ENCODE peak calls at places on chromosomes 16 and 17, in seven cellular contexts. A is transverse colon, Y is NCI-H69, D is HuH-7, U is GM04504, O is mammary epithelial cell, Q is activated T-cell treated with anti-CD3 and anti-CD28 coated beads for 24 hours. P is an unnamed sample.

GRCh38 chr17:42698736-42699414 is 16.5 kb downstream of the CNTNAP1 start:
- DNase-seq in D (no peak), U (peak), Q (no peak), Y (no peak), O (no peak), A (no peak), P (no peak)

GRCh38 chr16:68179196-68179795 is 56.6 kb downstream of the ESRP2 start:
- DNase-seq in O (no peak), A (no peak), Y (no peak), Q (no peak), U (no peak), D (no peak), P (no peak)

GRCh38 chr17:36824678-36825091 is 112.6 kb upstream of the LHX1 start:
- DNase-seq in D (no peak), O (no peak), A (no peak), U (no peak), Y (no peak), Q (no peak), P (peak)

GRCh38 chr16:86357950-86358349 is 152.4 kb upstream of the FOXF1 start:
- DNase-seq in D (no peak), Y (no peak), U (no peak), O (no peak), A (no peak), Q (no peak), P (no peak)

GRCh38 chr17:14061666-14062560 is 7.4 kb upstream of the COX10 start:
- DNase-seq in Q (no peak), U (no peak), O (peak), Y (no peak), D (no peak), A (no peak), P (no peak)

GRCh38 chr16:85471469-85472431 is 141.4 kb upstream of the GSE1 start:
- DNase-seq in U (no peak), Y (peak), D (no peak), A (peak), O (peak), Q (no peak), P (no peak)

GRCh38 chr17:44758414-44759095 is at the start of gene ADAM11:
- DNase-seq in U (no peak), O (no peak), D (no peak), Q (no peak), Y (peak), A (no peak), P (peak)

GRCh38 chr17:44911133-44912001 is 3.9 kb downstream of the GFAP start:
- DNase-seq in Q (peak), O (no peak), Y (peak), A (peak), U (no peak), D (peak), P (peak)

GRCh38 chr17:29019475-29020181 is 13.8 kb upstream of the SEZ6 start:
- DNase-seq in O (no peak), D (no peak), Y (peak), U (no peak), A (peak), Q (peak), P (peak)

GRCh38 chr17:49061524-49061943 is 64.3 kb downstream of the IGF2BP1 start:
- DNase-seq in A (no peak), Y (no peak), Q (no peak), D (no peak), O (peak), U (no peak), P (no peak)

GRCh38 chr17:74419862-74420492 is 11.9 kb upstream of the GPRC5C start:
- DNase-seq in D (no peak), A (peak), Q (no peak), O (no peak), U (no peak), Y (no peak), P (no peak)

GRCh38 chr17:30956764-30957374 is 14.0 kb upstream of the RNF135 start:
- DNase-seq in Q (no peak), U (no peak), D (no peak), A (no peak), Y (no peak), O (no peak), P (no peak)

GRCh38 chr17:67241719-67242341 is 3.2 kb downstream of the HELZ start:
- DNase-seq in U (no peak), O (no peak), Q (no peak), A (no peak), Y (no peak), D (no peak), P (no peak)

GRCh38 chr16:47311738-47312505 is 148.9 kb downstream of the ITFG1 start:
- DNase-seq in D (no peak), O (peak), U (no peak), Q (no peak), Y (peak), A (no peak), P (no peak)

GRCh38 chr17:82097187-82097918 is 683 bp downstream of the FASN start:
- DNase-seq in U (peak), Q (peak), O (peak), A (peak), Y (peak), D (peak), P (peak)

GRCh38 chr16:89297870-89298545 is 80.5 kb downstream of the ZNF778 start:
- DNase-seq in D (no peak), A (no peak), Y (no peak), U (no peak), Q (no peak), O (no peak), P (no peak)

GRCh38 chr17:58516644-58517377 is 2.4 kb upstream of the MTMR4 start:
- DNase-seq in U (no peak), Q (no peak), A (peak), Y (no peak), O (no peak), D (no peak), P (no peak)

GRCh38 chr16:11498683-11499082 is 88.0 kb downstream of the LITAF start:
- DNase-seq in U (no peak), Q (no peak), Y (peak), O (no peak), A (no peak), D (no peak), P (no peak)

GRCh38 chr17:67673006-67673405 is 44.7 kb upstream of the NOL11 start:
- DNase-seq in U (no peak), A (no peak), Q (no peak), Y (no peak), O (no peak), D (no peak), P (no peak)

GRCh38 chr17:17109896-17110295 is 67.6 kb downstream of the MPRIP start:
- DNase-seq in Y (no peak), O (peak), U (no peak), Q (no peak), A (peak), D (no peak), P (no peak)

GRCh38 chr16:27239026-27239425 is 29.5 kb downstream of the NSMCE1 start:
- DNase-seq in A (no peak), Q (no peak), Y (no peak), U (no peak), D (no peak), O (no peak), P (no peak)

GRCh38 chr16:73064996-73065349 is 17.0 kb upstream of the ZFHX3 start:
- DNase-seq in D (no peak), U (no peak), Q (no peak), O (no peak), Y (no peak), A (no peak), P (no peak)